ENCODE peak calls at places on chromosomes 16 and 17, in ten cellular contexts. One of them, this sample, is unnamed.

GRCh38 chr17:794876-795275 is 12.7 kb downstream of the MRM3 start:
- DNase-seq in progenitor cell of endocrine pancreas: peak
- DNase-seq in epithelial cell of esophagus: peak
- DNase-seq in effector memory CD4-positive, alpha-beta T cell: no peak
- DNase-seq in anterior cingulate cortex: peak
- DNase-seq in adrenal gland: peak
- DNase-seq in KG1: no peak
- DNase-seq in NCI-H1092: peak
- DNase-seq in NCI-H1105: peak
- DNase-seq in T-helper 2 cell: peak
- DNase-seq in this sample: peak

GRCh38 chr17:17028059-17028877 is 14.0 kb upstream of the MPRIP start:
- DNase-seq in effector memory CD4-positive, alpha-beta T cell: no peak
- DNase-seq in adrenal gland: no peak
- DNase-seq in anterior cingulate cortex: no peak
- DNase-seq in progenitor cell of endocrine pancreas: peak
- DNase-seq in KG1: no peak
- DNase-seq in epithelial cell of esophagus: peak
- DNase-seq in NCI-H1092: no peak
- DNase-seq in NCI-H1105: no peak
- DNase-seq in T-helper 2 cell: no peak
- DNase-seq in this sample: peak

GRCh38 chr17:78276098-78276497 is 44.7 kb downstream of the TMEM235 start:
- DNase-seq in KG1: no peak
- DNase-seq in NCI-H1092: no peak
- DNase-seq in anterior cingulate cortex: no peak
- DNase-seq in effector memory CD4-positive, alpha-beta T cell: no peak
- DNase-seq in adrenal gland: no peak
- DNase-seq in progenitor cell of endocrine pancreas: no peak
- DNase-seq in NCI-H1105: no peak
- DNase-seq in epithelial cell of esophagus: no peak
- DNase-seq in T-helper 2 cell: peak
- DNase-seq in this sample: no peak

GRCh38 chr17:55314061-55314783 is 49.5 kb downstream of the HLF start:
- DNase-seq in effector memory CD4-positive, alpha-beta T cell: no peak
- DNase-seq in T-helper 2 cell: no peak
- DNase-seq in anterior cingulate cortex: no peak
- DNase-seq in epithelial cell of esophagus: no peak
- DNase-seq in adrenal gland: no peak
- DNase-seq in NCI-H1092: no peak
- DNase-seq in progenitor cell of endocrine pancreas: no peak
- DNase-seq in NCI-H1105: no peak
- DNase-seq in KG1: no peak
- DNase-seq in this sample: no peak

GRCh38 chr16:14559809-14560227 is 70.2 kb downstream of the PARN start:
- DNase-seq in adrenal gland: no peak
- DNase-seq in effector memory CD4-positive, alpha-beta T cell: no peak
- DNase-seq in progenitor cell of endocrine pancreas: no peak
- DNase-seq in NCI-H1092: peak
- DNase-seq in anterior cingulate cortex: no peak
- DNase-seq in epithelial cell of esophagus: peak
- DNase-seq in NCI-H1105: no peak
- DNase-seq in KG1: no peak
- DNase-seq in T-helper 2 cell: peak
- DNase-seq in this sample: no peak

GRCh38 chr17:27553019-27553511 is 77.9 kb upstream of the LGALS9 start:
- DNase-seq in anterior cingulate cortex: no peak
- DNase-seq in adrenal gland: no peak
- DNase-seq in effector memory CD4-positive, alpha-beta T cell: no peak
- DNase-seq in NCI-H1105: no peak
- DNase-seq in progenitor cell of endocrine pancreas: no peak
- DNase-seq in T-helper 2 cell: no peak
- DNase-seq in epithelial cell of esophagus: peak
- DNase-seq in NCI-H1092: no peak
- DNase-seq in KG1: no peak
- DNase-seq in this sample: no peak

GRCh38 chr17:39621523-39622379 is 5.0 kb upstream of the PPP1R1B start:
- DNase-seq in epithelial cell of esophagus: peak
- DNase-seq in anterior cingulate cortex: peak
- DNase-seq in adrenal gland: peak
- DNase-seq in NCI-H1105: peak
- DNase-seq in T-helper 2 cell: peak
- DNase-seq in effector memory CD4-positive, alpha-beta T cell: peak
- DNase-seq in NCI-H1092: peak
- DNase-seq in KG1: peak
- DNase-seq in progenitor cell of endocrine pancreas: peak
- DNase-seq in this sample: peak

GRCh38 chr17:44558349-44559287 is 1.3 kb downstream of the FZD2 start:
- DNase-seq in KG1: no peak
- DNase-seq in adrenal gland: no peak
- DNase-seq in NCI-H1105: no peak
- DNase-seq in effector memory CD4-positive, alpha-beta T cell: no peak
- DNase-seq in anterior cingulate cortex: no peak
- DNase-seq in epithelial cell of esophagus: no peak
- DNase-seq in progenitor cell of endocrine pancreas: no peak
- DNase-seq in T-helper 2 cell: peak
- DNase-seq in NCI-H1092: no peak
- DNase-seq in this sample: no peak

GRCh38 chr17:49125449-49125848 is 7.1 kb upstream of the B4GALNT2 start:
- DNase-seq in NCI-H1105: no peak
- DNase-seq in NCI-H1092: no peak
- DNase-seq in adrenal gland: no peak
- DNase-seq in KG1: no peak
- DNase-seq in effector memory CD4-positive, alpha-beta T cell: no peak
- DNase-seq in anterior cingulate cortex: no peak
- DNase-seq in epithelial cell of esophagus: no peak
- DNase-seq in progenitor cell of endocrine pancreas: no peak
- DNase-seq in T-helper 2 cell: no peak
- DNase-seq in this sample: no peak

GRCh38 chr17:73320601-73321264 is 8.9 kb upstream of the CDC42EP4 start:
- DNase-seq in NCI-H1092: no peak
- DNase-seq in anterior cingulate cortex: no peak
- DNase-seq in epithelial cell of esophagus: no peak
- DNase-seq in T-helper 2 cell: no peak
- DNase-seq in KG1: no peak
- DNase-seq in adrenal gland: peak
- DNase-seq in progenitor cell of endocrine pancreas: no peak
- DNase-seq in effector memory CD4-positive, alpha-beta T cell: no peak
- DNase-seq in NCI-H1105: no peak
- DNase-seq in this sample: no peak

GRCh38 chr17:73942668-73943415 is 260.6 kb upstream of the RPL38 start:
- DNase-seq in epithelial cell of esophagus: no peak
- DNase-seq in KG1: no peak
- DNase-seq in effector memory CD4-positive, alpha-beta T cell: no peak
- DNase-seq in anterior cingulate cortex: no peak
- DNase-seq in NCI-H1092: no peak
- DNase-seq in T-helper 2 cell: no peak
- DNase-seq in progenitor cell of endocrine pancreas: no peak
- DNase-seq in NCI-H1105: no peak
- DNase-seq in adrenal gland: no peak
- DNase-seq in this sample: no peak

GRCh38 chr16:2856061-2856670 is 1.8 kb downstream of the PRSS22 start:
- DNase-seq in effector memory CD4-positive, alpha-beta T cell: no peak
- DNase-seq in KG1: no peak
- DNase-seq in epithelial cell of esophagus: peak
- DNase-seq in NCI-H1092: no peak
- DNase-seq in progenitor cell of endocrine pancreas: no peak
- DNase-seq in T-helper 2 cell: no peak
- DNase-seq in adrenal gland: no peak
- DNase-seq in NCI-H1105: no peak
- DNase-seq in anterior cingulate cortex: no peak
- DNase-seq in this sample: no peak

GRCh38 chr17:75428775-75429469 is 23.4 kb upstream of the GRB2 start:
- DNase-seq in progenitor cell of endocrine pancreas: no peak
- DNase-seq in effector memory CD4-positive, alpha-beta T cell: no peak
- DNase-seq in NCI-H1105: no peak
- DNase-seq in epithelial cell of esophagus: peak
- DNase-seq in adrenal gland: no peak
- DNase-seq in T-helper 2 cell: no peak
- DNase-seq in KG1: no peak
- DNase-seq in anterior cingulate cortex: no peak
- DNase-seq in NCI-H1092: no peak
- DNase-seq in this sample: peak

GRCh38 chr16:28192811-28193529 is 18.8 kb downstream of the XPO6 start:
- DNase-seq in KG1: peak
- DNase-seq in NCI-H1092: no peak
- DNase-seq in NCI-H1105: no peak
- DNase-seq in epithelial cell of esophagus: no peak
- DNase-seq in anterior cingulate cortex: no peak
- DNase-seq in progenitor cell of endocrine pancreas: no peak
- DNase-seq in effector memory CD4-positive, alpha-beta T cell: peak
- DNase-seq in T-helper 2 cell: peak
- DNase-seq in adrenal gland: no peak
- DNase-seq in this sample: no peak

GRCh38 chr17:7191571-7192270 is 12.6 kb upstream of the ASGR1 start:
- DNase-seq in T-helper 2 cell: peak
- DNase-seq in epithelial cell of esophagus: peak
- DNase-seq in NCI-H1092: no peak
- DNase-seq in anterior cingulate cortex: no peak
- DNase-seq in progenitor cell of endocrine pancreas: no peak
- DNase-seq in effector memory CD4-positive, alpha-beta T cell: no peak
- DNase-seq in adrenal gland: no peak
- DNase-seq in NCI-H1105: no peak
- DNase-seq in KG1: no peak
- DNase-seq in this sample: no peak

GRCh38 chr16:58024673-58025350 is 742 bp upstream of the MMP15 start:
- DNase-seq in epithelial cell of esophagus: no peak
- DNase-seq in effector memory CD4-positive, alpha-beta T cell: no peak
- DNase-seq in anterior cingulate cortex: no peak
- DNase-seq in adrenal gland: no peak
- DNase-seq in NCI-H1105: no peak
- DNase-seq in KG1: no peak
- DNase-seq in NCI-H1092: no peak
- DNase-seq in progenitor cell of endocrine pancreas: peak
- DNase-seq in T-helper 2 cell: peak
- DNase-seq in this sample: no peak

GRCh38 chr16:58515871-58516767 is 802 bp downstream of the SETD6 start:
- DNase-seq in T-helper 2 cell: peak
- DNase-seq in NCI-H1105: peak
- DNase-seq in epithelial cell of esophagus: peak
- DNase-seq in effector memory CD4-positive, alpha-beta T cell: peak
- DNase-seq in KG1: no peak
- DNase-seq in adrenal gland: peak
- DNase-seq in anterior cingulate cortex: no peak
- DNase-seq in NCI-H1092: no peak
- DNase-seq in progenitor cell of endocrine pancreas: no peak
- DNase-seq in this sample: no peak

GRCh38 chr17:48037924-48038323 is 327 bp upstream of the COPZ2 start:
- DNase-seq in epithelial cell of esophagus: no peak
- DNase-seq in T-helper 2 cell: no peak
- DNase-seq in progenitor cell of endocrine pancreas: no peak
- DNase-seq in effector memory CD4-positive, alpha-beta T cell: no peak
- DNase-seq in NCI-H1092: no peak
- DNase-seq in anterior cingulate cortex: no peak
- DNase-seq in adrenal gland: no peak
- DNase-seq in KG1: no peak
- DNase-seq in NCI-H1105: no peak
- DNase-seq in this sample: peak

GRCh38 chr16:62077998-62078397 is 41.8 kb upstream of the CDH8 start:
- DNase-seq in T-helper 2 cell: no peak
- DNase-seq in progenitor cell of endocrine pancreas: no peak
- DNase-seq in anterior cingulate cortex: no peak
- DNase-seq in effector memory CD4-positive, alpha-beta T cell: no peak
- DNase-seq in NCI-H1092: no peak
- DNase-seq in epithelial cell of esophagus: peak
- DNase-seq in adrenal gland: no peak
- DNase-seq in NCI-H1105: no peak
- DNase-seq in KG1: no peak
- DNase-seq in this sample: peak

GRCh38 chr17:7558544-7559306 is at the start of gene TNFSF13:
- DNase-seq in NCI-H1092: no peak
- DNase-seq in epithelial cell of esophagus: no peak
- DNase-seq in effector memory CD4-positive, alpha-beta T cell: no peak
- DNase-seq in progenitor cell of endocrine pancreas: no peak
- DNase-seq in NCI-H1105: no peak
- DNase-seq in KG1: no peak
- DNase-seq in adrenal gland: peak
- DNase-seq in anterior cingulate cortex: no peak
- DNase-seq in T-helper 2 cell: no peak
- DNase-seq in this sample: no peak

GRCh38 chr17:5418858-5419355 is 555 bp downstream of the NUP88 start:
- DNase-seq in adrenal gland: no peak
- DNase-seq in T-helper 2 cell: peak
- DNase-seq in NCI-H1092: no peak
- DNase-seq in anterior cingulate cortex: peak
- DNase-seq in epithelial cell of esophagus: peak
- DNase-seq in KG1: no peak
- DNase-seq in progenitor cell of endocrine pancreas: no peak
- DNase-seq in effector memory CD4-positive, alpha-beta T cell: peak
- DNase-seq in NCI-H1105: peak
- DNase-seq in this sample: no peak

GRCh38 chr16:46857261-46857962 is 26.4 kb upstream of the C16orf87 start:
- DNase-seq in effector memory CD4-positive, alpha-beta T cell: no peak
- DNase-seq in KG1: no peak
- DNase-seq in adrenal gland: peak
- DNase-seq in anterior cingulate cortex: peak
- DNase-seq in NCI-H1092: peak
- DNase-seq in progenitor cell of endocrine pancreas: no peak
- DNase-seq in NCI-H1105: peak
- DNase-seq in T-helper 2 cell: peak
- DNase-seq in epithelial cell of esophagus: peak
- DNase-seq in this sample: peak

GRCh38 chr17:63961355-63962207 is 11.1 kb downstream of the SCN4A start:
- DNase-seq in NCI-H1105: no peak
- DNase-seq in T-helper 2 cell: peak
- DNase-seq in NCI-H1092: no peak
- DNase-seq in progenitor cell of endocrine pancreas: peak
- DNase-seq in KG1: no peak
- DNase-seq in anterior cingulate cortex: no peak
- DNase-seq in epithelial cell of esophagus: peak
- DNase-seq in adrenal gland: peak
- DNase-seq in effector memory CD4-positive, alpha-beta T cell: peak
- DNase-seq in this sample: peak

GRCh38 chr17:50468120-50469004 is at the start of gene CHAD:
- DNase-seq in adrenal gland: no peak
- DNase-seq in progenitor cell of endocrine pancreas: no peak
- DNase-seq in NCI-H1105: no peak
- DNase-seq in epithelial cell of esophagus: no peak
- DNase-seq in T-helper 2 cell: peak
- DNase-seq in NCI-H1092: no peak
- DNase-seq in anterior cingulate cortex: no peak
- DNase-seq in effector memory CD4-positive, alpha-beta T cell: no peak
- DNase-seq in KG1: no peak
- DNase-seq in this sample: no peak

GRCh38 chr16:70777973-70778406 is 23.0 kb downstream of the VAC14 start:
- DNase-seq in NCI-H1105: no peak
- DNase-seq in effector memory CD4-positive, alpha-beta T cell: no peak
- DNase-seq in anterior cingulate cortex: no peak
- DNase-seq in T-helper 2 cell: no peak
- DNase-seq in NCI-H1092: no peak
- DNase-seq in progenitor cell of endocrine pancreas: no peak
- DNase-seq in adrenal gland: no peak
- DNase-seq in KG1: no peak
- DNase-seq in epithelial cell of esophagus: no peak
- DNase-seq in this sample: peak

GRCh38 chr17:17176341-17176740 is 29.8 kb downstream of the PLD6 start:
- DNase-seq in NCI-H1105: no peak
- DNase-seq in anterior cingulate cortex: no peak
- DNase-seq in epithelial cell of esophagus: no peak
- DNase-seq in adrenal gland: no peak
- DNase-seq in progenitor cell of endocrine pancreas: no peak
- DNase-seq in effector memory CD4-positive, alpha-beta T cell: no peak
- DNase-seq in KG1: no peak
- DNase-seq in NCI-H1092: no peak
- DNase-seq in T-helper 2 cell: peak
- DNase-seq in this sample: no peak

GRCh38 chr17:79850571-79851460 is 11.6 kb upstream of the CBX4 start:
- DNase-seq in NCI-H1092: no peak
- DNase-seq in T-helper 2 cell: no peak
- DNase-seq in anterior cingulate cortex: no peak
- DNase-seq in epithelial cell of esophagus: peak
- DNase-seq in NCI-H1105: no peak
- DNase-seq in KG1: no peak
- DNase-seq in progenitor cell of endocrine pancreas: no peak
- DNase-seq in adrenal gland: no peak
- DNase-seq in effector memory CD4-positive, alpha-beta T cell: no peak
- DNase-seq in this sample: peak

GRCh38 chr17:78441271-78441986 is 63.0 kb downstream of the PGS1 start:
- DNase-seq in effector memory CD4-positive, alpha-beta T cell: no peak
- DNase-seq in T-helper 2 cell: no peak
- DNase-seq in anterior cingulate cortex: no peak
- DNase-seq in NCI-H1105: no peak
- DNase-seq in adrenal gland: no peak
- DNase-seq in epithelial cell of esophagus: peak
- DNase-seq in KG1: no peak
- DNase-seq in NCI-H1092: no peak
- DNase-seq in progenitor cell of endocrine pancreas: no peak
- DNase-seq in this sample: no peak

This sample was measured in AG10803.